ENCODE peak calls at places on chromosome 14, in nine cellular contexts. M, O, J, G, Q, V, C, F and W are unnamed samples.

GRCh38 chr14:67515386-67516079 is 17.6 kb upstream of the PLEKHH1 start:
- DNase-seq in M (peak; percentile 44), O (no peak), J (peak; percentile 21), G (peak; percentile 20), Q (no peak), V (no peak), C (peak; percentile 64), F (no peak), W (peak; percentile 46)

GRCh38 chr14:102235275-102235897 is 69.6 kb downstream of the MOK start:
- DNase-seq in M (peak; percentile 88), O (peak; percentile 91), J (peak; percentile 59), G (peak; percentile 68), Q (peak; percentile 91), V (peak; percentile 92), C (peak; percentile 94), F (peak; percentile 84), W (peak; percentile 87)

GRCh38 chr14:59664741-59665140 is 88.1 kb upstream of the CCDC175 start:
- DNase-seq in M (no peak), O (no peak), J (no peak), G (no peak), Q (peak; percentile 52), V (no peak), C (no peak), F (no peak), W (no peak)

GRCh38 chr14:50396636-50397460 is at the start of gene CDKL1:
- DNase-seq in M (peak; percentile 73), O (peak; percentile 61), J (peak; percentile 7), G (peak; percentile 22), Q (peak; percentile 76), V (peak; percentile 84), C (peak; percentile 83), F (peak; percentile 70), W (peak; percentile 57)

GRCh38 chr14:48704639-48705038 is 881.5 kb downstream of the RPS29 start:
- DNase-seq in M (no peak), O (no peak), J (no peak), G (no peak), Q (no peak), V (no peak), C (no peak), F (no peak), W (no peak)

GRCh38 chr14:24508155-24508554 is at the start of gene CMA1:
- DNase-seq in M (no peak), O (no peak), J (no peak), G (no peak), Q (no peak), V (no peak), C (no peak), F (no peak), W (no peak)

GRCh38 chr14:61730756-61731373 is 31.4 kb upstream of the SNAPC1 start:
- DNase-seq in M (no peak), O (no peak), J (no peak), G (no peak), Q (no peak), V (no peak), C (no peak), F (no peak), W (no peak)

GRCh38 chr14:75647650-75648049 is 13.0 kb downstream of the ERG28 start:
- DNase-seq in M (no peak), O (no peak), J (no peak), G (no peak), Q (peak; percentile 41), V (no peak), C (no peak), F (no peak), W (no peak)

GRCh38 chr14:58298477-58298879 is at the start of gene ARID4A:
- DNase-seq in M (peak; percentile 94), O (peak; percentile 92), J (peak; percentile 78), G (peak; percentile 87), Q (no peak), V (no peak), C (no peak), F (no peak), W (peak; percentile 92)

GRCh38 chr14:81464253-81465001 is 64.3 kb upstream of the STON2 start:
- DNase-seq in M (no peak), O (peak; percentile 62), J (peak; percentile 27), G (peak; percentile 57), Q (peak; percentile 75), V (peak; percentile 65), C (peak; percentile 80), F (peak; percentile 70), W (peak; percentile 52)

GRCh38 chr14:83816755-83817154 is 1713.2 kb upstream of the FLRT2 start:
- DNase-seq in M (no peak), O (no peak), J (no peak), G (no peak), Q (no peak), V (peak; percentile 63), C (no peak), F (no peak), W (no peak)

GRCh38 chr14:103927566-103927965 is 690 bp upstream of the TDRD9 start:
- DNase-seq in M (no peak), O (no peak), J (no peak), G (no peak), Q (no peak), V (no peak), C (no peak), F (no peak), W (no peak)

GRCh38 chr14:37497422-37497821 is 97.6 kb downstream of the FOXA1 start:
- DNase-seq in M (no peak), O (no peak), J (no peak), G (no peak), Q (no peak), V (no peak), C (no peak), F (no peak), W (no peak)

GRCh38 chr14:42224053-42224888 is 617.6 kb downstream of the LRFN5 start:
- DNase-seq in M (peak; percentile 50), O (peak; percentile 37), J (no peak), G (no peak), Q (peak; percentile 85), V (peak; percentile 78), C (peak; percentile 89), F (peak; percentile 85), W (peak; percentile 26)

GRCh38 chr14:64684091-64684490 is 20.1 kb upstream of the PLEKHG3 start:
- DNase-seq in M (no peak), O (peak; percentile 72), J (no peak), G (no peak), Q (no peak), V (no peak), C (no peak), F (no peak), W (no peak)

GRCh38 chr14:74302160-74302628 is 540 bp downstream of the ABCD4 start:
- DNase-seq in M (no peak), O (no peak), J (no peak), G (no peak), Q (peak; percentile 49), V (peak; percentile 44), C (peak; percentile 64), F (no peak), W (peak; percentile 20)

GRCh38 chr14:21408152-21408551 is 24.3 kb upstream of the SUPT16H start:
- DNase-seq in M (no peak), O (no peak), J (no peak), G (no peak), Q (peak; percentile 62), V (no peak), C (no peak), F (no peak), W (no peak)

GRCh38 chr14:58587271-58587670 is 50.5 kb upstream of the DACT1 start:
- DNase-seq in M (no peak), O (no peak), J (no peak), G (no peak), Q (no peak), V (no peak), C (no peak), F (no peak), W (no peak)

GRCh38 chr14:55301722-55302121 is 30.5 kb downstream of the FBXO34 start:
- DNase-seq in M (no peak), O (no peak), J (no peak), G (no peak), Q (peak; percentile 64), V (no peak), C (no peak), F (no peak), W (peak; percentile 21)

GRCh38 chr14:100375273-100375962 is 52.3 kb downstream of the SLC25A47 start:
- DNase-seq in M (peak; percentile 88), O (peak; percentile 76), J (peak; percentile 16), G (peak; percentile 70), Q (peak; percentile 91), V (no peak), C (peak; percentile 66), F (peak; percentile 28), W (peak; percentile 96)

GRCh38 chr14:93285048-93285447 is 47.8 kb downstream of the BTBD7 start:
- DNase-seq in M (no peak), O (no peak), J (no peak), G (no peak), Q (no peak), V (no peak), C (no peak), F (no peak), W (no peak)

GRCh38 chr14:66174453-66174891 is 311.7 kb upstream of the CCDC196 start:
- DNase-seq in M (no peak), O (no peak), J (no peak), G (no peak), Q (no peak), V (no peak), C (no peak), F (no peak), W (no peak)

GRCh38 chr14:104724407-104724980 is 465 bp downstream of the ADSS1 start:
- DNase-seq in M (peak; percentile 80), O (peak; percentile 51), J (no peak), G (no peak), Q (no peak), V (peak; percentile 24), C (peak; percentile 40), F (no peak), W (peak; percentile 25)

GRCh38 chr14:53441789-53442188 is 288.7 kb upstream of the DDHD1 start:
- DNase-seq in M (no peak), O (no peak), J (no peak), G (no peak), Q (no peak), V (no peak), C (no peak), F (no peak), W (no peak)

GRCh38 chr14:21748869-21749303 is 75.3 kb upstream of the OR4E1 start:
- DNase-seq in M (no peak), O (no peak), J (no peak), G (peak; percentile 28), Q (peak; percentile 60), V (peak; percentile 69), C (peak; percentile 88), F (peak; percentile 67), W (peak; percentile 70)

GRCh38 chr14:47675489-47676300 is at the start of gene MDGA2:
- DNase-seq in M (no peak), O (no peak), J (no peak), G (no peak), Q (no peak), V (peak; percentile 71), C (peak; percentile 86), F (peak; percentile 57), W (no peak)

GRCh38 chr14:74571901-74572828 is 39.9 kb downstream of the LTBP2 start:
- DNase-seq in M (peak; percentile 73), O (peak; percentile 66), J (no peak), G (no peak), Q (peak; percentile 97), V (no peak), C (no peak), F (no peak), W (peak; percentile 46)

GRCh38 chr14:62532186-62532585 is 513.1 kb downstream of the KCNH5 start:
- DNase-seq in M (no peak), O (no peak), J (no peak), G (no peak), Q (peak; percentile 5), V (no peak), C (no peak), F (no peak), W (no peak)